ENCODE peak calls at places on chromosomes 6 and 20, in ten cellular contexts. N is kidney, E is tibial nerve, G is PC-9, D is BE2C, R is neural progenitor cell, O is lower leg skin, U is fibroblast of mammary gland, S is choroid plexus epithelial cell, T is lower lobe of right lung. I is an unnamed sample.

GRCh38 chr20:39897781-39898466 is 791.1 kb downstream of the MAFB start:
- DNase-seq in N (no peak), E (no peak), G (no peak), D (no peak), R (no peak), O (no peak), U (peak), S (peak), T (no peak), I (no peak)

GRCh38 chr20:16135630-16136029 is 437.6 kb downstream of the KIF16B start:
- DNase-seq in N (no peak), E (no peak), G (no peak), D (no peak), R (no peak), O (no peak), U (no peak), S (no peak), T (no peak), I (no peak)

GRCh38 chr6:157005940-157006339 is 228.8 kb downstream of the ARID1B start:
- DNase-seq in N (no peak), E (no peak), G (no peak), D (no peak), R (no peak), O (no peak), U (no peak), S (no peak), T (no peak), I (no peak)

GRCh38 chr6:41618598-41618997 is 19.7 kb upstream of the MDFI start:
- DNase-seq in N (no peak), E (no peak), G (no peak), D (no peak), R (no peak), O (no peak), U (no peak), S (no peak), T (no peak), I (no peak)

GRCh38 chr6:142235247-142235646 is 66.6 kb upstream of the ADGRG6 start:
- DNase-seq in N (no peak), E (no peak), G (no peak), D (no peak), R (no peak), O (no peak), U (no peak), S (no peak), T (no peak), I (no peak)

GRCh38 chr6:56749632-56750151 is 107.0 kb upstream of the DST start:
- DNase-seq in N (no peak), E (no peak), G (no peak), D (no peak), R (no peak), O (no peak), U (peak), S (peak), T (no peak), I (no peak)

GRCh38 chr6:144722214-144722737 is 437.1 kb downstream of the UTRN start:
- DNase-seq in N (no peak), E (no peak), G (no peak), D (no peak), R (no peak), O (no peak), U (no peak), S (no peak), T (no peak), I (no peak)

GRCh38 chr20:51573576-51574243 is 31.2 kb upstream of the NFATC2 start:
- DNase-seq in N (no peak), E (peak), G (no peak), D (no peak), R (no peak), O (no peak), U (peak), S (peak), T (no peak), I (no peak)

GRCh38 chr6:48736486-48737206 is 625.6 kb upstream of the PTCHD4 start:
- DNase-seq in N (no peak), E (no peak), G (no peak), D (no peak), R (no peak), O (no peak), U (peak), S (peak), T (no peak), I (no peak)

GRCh38 chr6:107956586-107957164 is 1.3 kb downstream of the SEC63 start:
- DNase-seq in N (no peak), E (no peak), G (no peak), D (no peak), R (no peak), O (no peak), U (peak), S (peak), T (no peak), I (no peak)

DNA sequence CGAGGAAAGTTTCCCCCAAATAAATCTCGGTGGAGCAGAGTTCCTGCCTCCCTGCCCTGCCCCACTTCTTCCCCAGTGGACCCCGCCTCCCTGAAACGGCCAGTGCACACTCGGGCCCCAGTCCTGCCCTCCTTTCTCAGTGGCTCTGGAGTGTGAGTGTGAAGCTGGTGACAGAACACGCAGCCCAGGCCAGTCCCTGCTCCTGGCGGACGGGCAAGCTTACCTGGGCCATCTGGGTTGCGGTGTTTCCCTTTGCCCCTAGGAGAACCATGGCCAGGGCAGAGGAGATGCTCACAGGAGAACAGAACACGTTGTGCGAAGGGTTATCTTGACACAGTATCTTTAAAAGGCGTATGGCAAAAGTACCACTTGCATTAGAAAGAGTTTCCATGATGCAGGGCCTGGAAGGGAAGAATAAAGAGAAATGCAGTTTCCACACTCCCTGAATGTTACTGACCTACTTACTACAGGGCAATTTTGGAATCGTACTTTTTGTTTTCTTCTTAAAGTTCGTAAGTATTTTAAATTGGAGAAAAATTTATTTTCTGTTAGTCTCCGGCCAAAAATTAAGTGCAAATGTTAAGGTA is 2.8 kb downstream of the SERPINB9 start:
- DNase-seq in N (no peak), E (no peak), G (no peak), D (no peak), R (no peak), O (no peak), U (no peak), S (no peak), T (no peak), I (no peak)
- H3K4me3 ChIP-seq in N (no peak), E (peak), G (no peak), D (no peak), R (no peak), O (no peak), U (no peak), S (no peak), T (peak), I (no peak)

DNA sequence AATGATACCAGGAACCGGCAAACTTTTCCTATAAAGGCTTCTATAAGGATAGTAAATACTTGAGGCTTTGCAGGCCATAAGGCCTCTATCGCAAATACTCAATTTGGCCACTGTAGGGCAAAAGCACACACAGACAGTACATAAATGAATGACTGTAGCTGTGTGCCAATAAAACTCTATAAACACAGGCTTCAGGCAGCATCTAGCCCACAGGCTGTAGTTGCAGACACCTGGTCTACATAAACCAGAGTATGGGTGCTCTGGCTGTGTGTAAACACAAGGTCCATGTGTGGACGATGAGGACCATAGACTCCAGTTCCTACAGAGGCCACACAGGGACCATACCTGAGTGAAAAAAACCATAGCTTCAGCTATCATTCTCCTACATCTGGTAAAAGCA is 52.2 kb downstream of the ZMYND8 start:
- DNase-seq in N (no peak), E (no peak), G (no peak), D (no peak), R (no peak), O (peak), U (peak), S (peak), T (no peak), I (no peak)
- TF ChIP-seq CTCF in N (no peak), E (no peak), G (no peak), D (peak), R (no peak), O (no peak), U (no peak), S (peak), T (no peak), I (no peak)

GRCh38 chr6:165804331-165805066 is 141.5 kb upstream of the PDE10A start:
- DNase-seq in N (peak), E (no peak), G (no peak), D (no peak), R (peak), O (peak), U (peak), S (peak), T (no peak), I (no peak)

GRCh38 chr6:165806126-165806810 is 143.2 kb upstream of the PDE10A start:
- DNase-seq in N (no peak), E (no peak), G (no peak), D (no peak), R (no peak), O (no peak), U (no peak), S (no peak), T (no peak), I (no peak)

GRCh38 chr6:165805604-165806003 is 142.6 kb upstream of the PDE10A start:
- DNase-seq in N (no peak), E (no peak), G (no peak), D (no peak), R (no peak), O (no peak), U (no peak), S (peak), T (no peak), I (no peak)

GRCh38 chr6:165805067-165805525 is 142.1 kb upstream of the PDE10A start:
- DNase-seq in N (peak), E (no peak), G (no peak), D (no peak), R (peak), O (peak), U (no peak), S (no peak), T (no peak), I (no peak)

DNA sequence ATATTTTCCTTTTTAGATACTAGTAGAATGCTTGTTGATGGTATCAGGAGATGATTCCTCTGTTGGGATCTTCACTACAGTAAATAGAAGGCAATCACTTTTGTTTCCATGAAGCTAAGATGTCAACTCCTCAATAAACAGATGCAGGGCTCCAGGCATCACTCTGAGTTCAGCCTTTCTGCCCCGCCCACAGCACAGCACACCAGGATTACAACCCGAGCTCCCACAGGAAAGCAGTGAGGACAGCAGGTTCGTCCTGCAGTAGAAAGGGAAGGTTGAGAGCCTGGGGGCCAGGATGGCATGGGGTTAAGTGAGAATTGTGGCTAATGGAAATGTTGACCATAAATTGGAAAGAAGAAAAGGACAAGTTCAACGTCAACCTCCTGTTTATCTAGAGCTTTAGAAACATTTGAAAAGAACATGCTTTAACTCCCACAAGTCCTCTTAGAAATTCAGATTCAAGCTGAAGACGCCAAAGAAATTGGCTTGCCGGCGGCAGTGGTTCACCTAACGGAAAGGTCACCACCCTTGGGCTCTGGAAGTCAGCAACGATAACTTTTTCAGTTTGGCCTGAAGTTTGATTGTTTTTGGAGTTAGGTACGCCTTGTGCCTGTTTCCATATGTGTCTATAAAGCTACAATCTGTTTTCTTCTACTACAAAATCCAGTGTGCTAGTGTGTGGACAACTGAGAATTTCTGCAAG is 144.4 kb upstream of the PDE10A start:
- DNase-seq in N (no peak), E (peak), G (no peak), D (no peak), R (no peak), O (no peak), U (peak), S (no peak), T (no peak), I (no peak)
- H3K4me3 ChIP-seq in N (no peak), E (peak), G (no peak), D (no peak), R (no peak), O (no peak), U (no peak), S (no peak), T (no peak), I (no peak)

DNA sequence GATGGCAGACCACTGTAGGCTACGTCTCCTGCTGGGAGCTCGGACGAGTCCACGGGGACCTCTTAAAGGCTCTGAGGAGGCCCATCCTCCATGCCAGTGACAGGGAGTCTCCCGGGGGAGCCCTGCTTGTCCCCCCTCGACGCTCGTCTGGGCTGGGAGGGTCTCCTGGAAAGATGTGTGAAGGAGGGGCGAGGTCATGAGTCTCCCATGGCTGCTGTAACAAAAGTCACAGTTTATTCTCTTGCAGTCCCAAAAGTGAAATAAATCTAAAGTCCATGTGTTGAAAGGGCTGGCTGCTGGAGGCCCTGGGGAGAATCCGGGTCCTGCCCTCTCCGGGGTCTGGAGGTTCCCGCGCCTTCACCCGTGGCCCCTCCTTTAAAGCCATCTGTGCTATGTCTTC is 67.1 kb upstream of the GATA5 start:
- DNase-seq in N (no peak), E (no peak), G (no peak), D (no peak), R (no peak), O (no peak), U (no peak), S (no peak), T (no peak), I (no peak)
- TF ChIP-seq CTCF in N (no peak), E (no peak), G (no peak), D (no peak), R (no peak), O (no peak), U (no peak), S (no peak), T (no peak), I (no peak)

GRCh38 chr20:21396921-21397340 is 395 bp downstream of the NKX2-4 start:
- DNase-seq in N (peak), E (no peak), G (no peak), D (peak), R (peak), O (no peak), U (no peak), S (no peak), T (no peak), I (no peak)
- H3K4me3 ChIP-seq in N (no peak), E (peak), G (no peak), D (no peak), R (peak), O (no peak), U (no peak), S (no peak), T (peak), I (no peak)

DNA sequence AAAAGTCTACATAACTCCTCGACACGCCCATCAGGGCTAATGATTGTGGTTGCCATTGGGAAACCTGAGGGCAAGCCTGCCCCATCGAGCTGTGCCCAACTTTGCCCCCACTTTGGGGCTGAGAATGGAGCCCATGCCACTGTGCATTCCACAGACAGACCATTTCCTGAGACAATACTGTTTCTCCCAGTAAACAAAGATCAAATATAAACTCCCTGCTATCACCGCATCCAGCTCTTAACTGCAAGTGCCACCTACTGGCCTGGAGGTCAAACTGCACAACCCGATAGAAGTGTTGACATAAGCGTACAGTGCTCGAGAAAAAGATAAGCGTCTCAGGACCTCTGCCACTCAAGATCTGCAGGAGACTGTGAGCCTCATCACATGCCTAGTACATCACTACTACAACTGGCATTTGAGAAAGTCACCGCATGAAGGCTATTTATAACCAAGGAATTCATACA is 4.7 kb upstream of the DEFB126 start:
- DNase-seq in N (no peak), E (no peak), G (no peak), D (peak), R (no peak), O (no peak), U (peak), S (peak), T (no peak), I (no peak)
- TF ChIP-seq CTCF in N (no peak), E (no peak), G (peak), D (peak), R (peak), O (no peak), U (peak), S (peak), T (peak), I (no peak)